ENCODE peak calls at places on chromosomes 2 and 18, in nine cellular contexts. One of them, this sample, is unnamed.
A peak's percentile ranks its signal among the peaks of the same experiment; 100 is the strongest.

GRCh38 chr2:148042219-148042618 is 21.3 kb downstream of the MBD5 start:
- DNase-seq in AG09319: no peak
- DNase-seq in PC-3: no peak
- DNase-seq in spleen: no peak
- DNase-seq in RWPE1: no peak
- DNase-seq in body of pancreas: no peak
- DNase-seq in foreskin fibroblast: peak; percentile 4
- DNase-seq in upper lobe of right lung: no peak
- DNase-seq in RWPE2: no peak
- DNase-seq in this sample: no peak

GRCh38 chr2:217412299-217412698 is 552.4 kb upstream of the TNP1 start:
- DNase-seq in AG09319: no peak
- DNase-seq in PC-3: no peak
- DNase-seq in spleen: no peak
- DNase-seq in RWPE1: no peak
- DNase-seq in body of pancreas: no peak
- DNase-seq in foreskin fibroblast: no peak
- DNase-seq in upper lobe of right lung: no peak
- DNase-seq in RWPE2: no peak
- DNase-seq in this sample: no peak

GRCh38 chr2:1784986-1785617 is 40.8 kb upstream of the PXDN start:
- DNase-seq in AG09319: no peak
- DNase-seq in PC-3: no peak
- DNase-seq in spleen: no peak
- DNase-seq in RWPE1: no peak
- DNase-seq in body of pancreas: no peak
- DNase-seq in foreskin fibroblast: no peak
- DNase-seq in upper lobe of right lung: no peak
- DNase-seq in RWPE2: no peak
- DNase-seq in this sample: no peak

GRCh38 chr2:191369034-191369433 is 123.8 kb downstream of the MYO1B start:
- DNase-seq in AG09319: no peak
- DNase-seq in PC-3: peak; percentile 44
- DNase-seq in spleen: no peak
- DNase-seq in RWPE1: peak; percentile 12
- DNase-seq in body of pancreas: no peak
- DNase-seq in foreskin fibroblast: no peak
- DNase-seq in upper lobe of right lung: no peak
- DNase-seq in RWPE2: no peak
- DNase-seq in this sample: no peak

GRCh38 chr2:218883491-218884490 is 3.1 kb downstream of the WNT10A start:
- DNase-seq in AG09319: no peak
- DNase-seq in PC-3: no peak
- DNase-seq in spleen: peak; percentile 86
- DNase-seq in RWPE1: peak; percentile 75
- DNase-seq in body of pancreas: peak; percentile 38
- DNase-seq in foreskin fibroblast: no peak
- DNase-seq in upper lobe of right lung: peak; percentile 70
- DNase-seq in RWPE2: no peak
- DNase-seq in this sample: no peak

GRCh38 chr2:156229724-156230362 is 102.7 kb downstream of the NR4A2 start:
- DNase-seq in AG09319: no peak
- DNase-seq in PC-3: no peak
- DNase-seq in spleen: no peak
- DNase-seq in RWPE1: no peak
- DNase-seq in body of pancreas: no peak
- DNase-seq in foreskin fibroblast: no peak
- DNase-seq in upper lobe of right lung: no peak
- DNase-seq in RWPE2: no peak
- DNase-seq in this sample: no peak

GRCh38 chr18:60277855-60278480 is 94.6 kb downstream of the MC4R start:
- DNase-seq in AG09319: no peak
- DNase-seq in PC-3: peak; percentile 97
- DNase-seq in spleen: no peak
- DNase-seq in RWPE1: peak; percentile 1
- DNase-seq in body of pancreas: no peak
- DNase-seq in foreskin fibroblast: no peak
- DNase-seq in upper lobe of right lung: no peak
- DNase-seq in RWPE2: no peak
- DNase-seq in this sample: no peak

GRCh38 chr2:167509585-167509984 is 621.3 kb downstream of the XIRP2 start:
- DNase-seq in AG09319: peak; percentile 2
- DNase-seq in PC-3: peak; percentile 89
- DNase-seq in spleen: no peak
- DNase-seq in RWPE1: peak; percentile 10
- DNase-seq in body of pancreas: no peak
- DNase-seq in foreskin fibroblast: peak; percentile 82
- DNase-seq in upper lobe of right lung: no peak
- DNase-seq in RWPE2: no peak
- DNase-seq in this sample: no peak

GRCh38 chr2:169361706-169362345 is 508 bp downstream of the LRP2 start:
- DNase-seq in AG09319: no peak
- DNase-seq in PC-3: no peak
- DNase-seq in spleen: peak; percentile 73
- DNase-seq in RWPE1: no peak
- DNase-seq in body of pancreas: peak; percentile 41
- DNase-seq in foreskin fibroblast: no peak
- DNase-seq in upper lobe of right lung: peak; percentile 72
- DNase-seq in RWPE2: no peak
- DNase-seq in this sample: peak; percentile 36

GRCh38 chr18:12598181-12598921 is 59.6 kb downstream of the SPIRE1 start:
- DNase-seq in AG09319: no peak
- DNase-seq in PC-3: peak; percentile 34
- DNase-seq in spleen: no peak
- DNase-seq in RWPE1: no peak
- DNase-seq in body of pancreas: peak; percentile 12
- DNase-seq in foreskin fibroblast: no peak
- DNase-seq in upper lobe of right lung: no peak
- DNase-seq in RWPE2: no peak
- DNase-seq in this sample: no peak

GRCh38 chr2:88190808-88191721 is 20.9 kb downstream of the THNSL2 start:
- DNase-seq in AG09319: no peak
- DNase-seq in PC-3: peak; percentile 52
- DNase-seq in spleen: no peak
- DNase-seq in RWPE1: peak; percentile 49
- DNase-seq in body of pancreas: peak; percentile 58
- DNase-seq in foreskin fibroblast: no peak
- DNase-seq in upper lobe of right lung: no peak
- DNase-seq in RWPE2: no peak
- DNase-seq in this sample: peak; percentile 39

GRCh38 chr18:41731887-41732286 is 223.1 kb upstream of the PIK3C3 start:
- DNase-seq in AG09319: no peak
- DNase-seq in PC-3: peak; percentile 59
- DNase-seq in spleen: no peak
- DNase-seq in RWPE1: peak; percentile 3
- DNase-seq in body of pancreas: no peak
- DNase-seq in foreskin fibroblast: no peak
- DNase-seq in upper lobe of right lung: no peak
- DNase-seq in RWPE2: no peak
- DNase-seq in this sample: no peak

GRCh38 chr2:134359367-134360081 is 105.7 kb downstream of the MGAT5 start:
- DNase-seq in AG09319: no peak
- DNase-seq in PC-3: peak; percentile 84
- DNase-seq in spleen: no peak
- DNase-seq in RWPE1: no peak
- DNase-seq in body of pancreas: no peak
- DNase-seq in foreskin fibroblast: no peak
- DNase-seq in upper lobe of right lung: peak; percentile 70
- DNase-seq in RWPE2: no peak
- DNase-seq in this sample: peak; percentile 24

GRCh38 chr2:43073373-43073772 is 153.0 kb downstream of the ZFP36L2 start:
- DNase-seq in AG09319: no peak
- DNase-seq in PC-3: peak; percentile 95
- DNase-seq in spleen: peak; percentile 70
- DNase-seq in RWPE1: peak; percentile 80
- DNase-seq in body of pancreas: peak; percentile 37
- DNase-seq in foreskin fibroblast: peak; percentile 40
- DNase-seq in upper lobe of right lung: no peak
- DNase-seq in RWPE2: peak; percentile 90
- DNase-seq in this sample: no peak

GRCh38 chr2:15582645-15583340 is 8.9 kb upstream of the DDX1 start:
- DNase-seq in AG09319: no peak
- DNase-seq in PC-3: no peak
- DNase-seq in spleen: no peak
- DNase-seq in RWPE1: no peak
- DNase-seq in body of pancreas: no peak
- DNase-seq in foreskin fibroblast: no peak
- DNase-seq in upper lobe of right lung: no peak
- DNase-seq in RWPE2: no peak
- DNase-seq in this sample: no peak

GRCh38 chr18:79943608-79944125 is 7.8 kb downstream of the SLC66A2 start:
- DNase-seq in AG09319: no peak
- DNase-seq in PC-3: no peak
- DNase-seq in spleen: peak; percentile 67
- DNase-seq in RWPE1: no peak
- DNase-seq in body of pancreas: no peak
- DNase-seq in foreskin fibroblast: no peak
- DNase-seq in upper lobe of right lung: peak; percentile 60
- DNase-seq in RWPE2: no peak
- DNase-seq in this sample: no peak

GRCh38 chr2:16176971-16177480 is 236.7 kb downstream of the MYCN start:
- DNase-seq in AG09319: no peak
- DNase-seq in PC-3: no peak
- DNase-seq in spleen: no peak
- DNase-seq in RWPE1: no peak
- DNase-seq in body of pancreas: no peak
- DNase-seq in foreskin fibroblast: no peak
- DNase-seq in upper lobe of right lung: no peak
- DNase-seq in RWPE2: no peak
- DNase-seq in this sample: no peak

GRCh38 chr2:105510761-105511669 is 112.2 kb upstream of the FHL2 start:
- DNase-seq in AG09319: no peak
- DNase-seq in PC-3: peak; percentile 72
- DNase-seq in spleen: no peak
- DNase-seq in RWPE1: peak; percentile 32
- DNase-seq in body of pancreas: no peak
- DNase-seq in foreskin fibroblast: no peak
- DNase-seq in upper lobe of right lung: no peak
- DNase-seq in RWPE2: no peak
- DNase-seq in this sample: peak; percentile 24

GRCh38 chr18:36758001-36758400 is 70.8 kb downstream of the TPGS2 start:
- DNase-seq in AG09319: no peak
- DNase-seq in PC-3: no peak
- DNase-seq in spleen: no peak
- DNase-seq in RWPE1: no peak
- DNase-seq in body of pancreas: no peak
- DNase-seq in foreskin fibroblast: peak; percentile 14
- DNase-seq in upper lobe of right lung: no peak
- DNase-seq in RWPE2: no peak
- DNase-seq in this sample: no peak

GRCh38 chr18:36759167-36759776 is 69.5 kb downstream of the TPGS2 start:
- DNase-seq in AG09319: no peak
- DNase-seq in PC-3: no peak
- DNase-seq in spleen: no peak
- DNase-seq in RWPE1: no peak
- DNase-seq in body of pancreas: peak; percentile 25
- DNase-seq in foreskin fibroblast: no peak
- DNase-seq in upper lobe of right lung: peak; percentile 37
- DNase-seq in RWPE2: no peak
- DNase-seq in this sample: no peak

GRCh38 chr18:36758623-36759022 is 70.2 kb downstream of the TPGS2 start:
- DNase-seq in AG09319: no peak
- DNase-seq in PC-3: no peak
- DNase-seq in spleen: no peak
- DNase-seq in RWPE1: no peak
- DNase-seq in body of pancreas: no peak
- DNase-seq in foreskin fibroblast: peak; percentile 41
- DNase-seq in upper lobe of right lung: peak; percentile 51
- DNase-seq in RWPE2: no peak
- DNase-seq in this sample: no peak

GRCh38 chr18:36756262-36756661 is 72.5 kb downstream of the TPGS2 start:
- DNase-seq in AG09319: peak; percentile 62
- DNase-seq in PC-3: no peak
- DNase-seq in spleen: no peak
- DNase-seq in RWPE1: no peak
- DNase-seq in body of pancreas: no peak
- DNase-seq in foreskin fibroblast: peak; percentile 59
- DNase-seq in upper lobe of right lung: no peak
- DNase-seq in RWPE2: no peak
- DNase-seq in this sample: no peak

GRCh38 chr18:36757081-36757480 is 71.7 kb downstream of the TPGS2 start:
- DNase-seq in AG09319: peak; percentile 49
- DNase-seq in PC-3: peak; percentile 53
- DNase-seq in spleen: no peak
- DNase-seq in RWPE1: peak; percentile 53
- DNase-seq in body of pancreas: no peak
- DNase-seq in foreskin fibroblast: peak; percentile 66
- DNase-seq in upper lobe of right lung: no peak
- DNase-seq in RWPE2: no peak
- DNase-seq in this sample: peak; percentile 38
- TF ChIP-seq CTCF in AG09319: peak; percentile 70
- TF ChIP-seq CTCF in PC-3: peak; percentile 57
- TF ChIP-seq CTCF in spleen: peak; percentile 58
- TF ChIP-seq CTCF in RWPE1: peak; percentile 76
- TF ChIP-seq CTCF in body of pancreas: peak; percentile 72
- TF ChIP-seq CTCF in foreskin fibroblast: peak; percentile 64
- TF ChIP-seq CTCF in upper lobe of right lung: peak; percentile 58
- TF ChIP-seq CTCF in RWPE2: peak; percentile 82
- TF ChIP-seq CTCF in this sample: peak; percentile 48

DNA sequence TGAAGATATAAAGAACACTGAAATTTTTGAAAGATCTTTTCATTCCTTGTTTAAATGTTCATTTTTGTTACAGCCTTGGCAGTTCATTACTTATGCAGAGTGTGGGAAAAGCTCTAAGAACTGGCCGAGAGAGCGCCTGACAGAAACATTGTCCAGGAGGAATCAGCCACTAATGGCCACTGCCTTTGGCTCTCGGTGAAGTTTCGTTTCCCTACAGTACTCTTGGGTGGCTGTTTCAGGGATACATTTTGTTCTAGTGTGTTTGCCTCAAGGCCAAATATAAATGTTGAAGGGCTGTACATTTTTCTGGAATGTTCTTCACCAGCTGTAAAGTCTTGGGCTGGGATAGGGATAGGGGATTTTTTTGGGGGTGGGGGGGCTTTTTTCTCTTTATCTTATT is 10.8 kb downstream of the SPTBN1 start:
- DNase-seq in AG09319: no peak
- DNase-seq in PC-3: no peak
- DNase-seq in spleen: no peak
- DNase-seq in RWPE1: no peak
- DNase-seq in body of pancreas: no peak
- DNase-seq in foreskin fibroblast: no peak
- DNase-seq in upper lobe of right lung: no peak
- DNase-seq in RWPE2: no peak
- DNase-seq in this sample: no peak
- TF ChIP-seq CTCF in AG09319: no peak
- TF ChIP-seq CTCF in PC-3: no peak
- TF ChIP-seq CTCF in spleen: no peak
- TF ChIP-seq CTCF in RWPE1: no peak
- TF ChIP-seq CTCF in body of pancreas: no peak
- TF ChIP-seq CTCF in foreskin fibroblast: no peak
- TF ChIP-seq CTCF in upper lobe of right lung: no peak
- TF ChIP-seq CTCF in RWPE2: no peak
- TF ChIP-seq CTCF in this sample: no peak

GRCh38 chr18:49638891-49639557 is 77.2 kb downstream of the LIPG start:
- DNase-seq in AG09319: no peak
- DNase-seq in PC-3: no peak
- DNase-seq in spleen: peak; percentile 43
- DNase-seq in RWPE1: no peak
- DNase-seq in body of pancreas: peak; percentile 59
- DNase-seq in foreskin fibroblast: no peak
- DNase-seq in upper lobe of right lung: no peak
- DNase-seq in RWPE2: no peak
- DNase-seq in this sample: no peak
- TF ChIP-seq CTCF in AG09319: no peak
- TF ChIP-seq CTCF in PC-3: no peak
- TF ChIP-seq CTCF in spleen: no peak
- TF ChIP-seq CTCF in RWPE1: no peak
- TF ChIP-seq CTCF in body of pancreas: no peak
- TF ChIP-seq CTCF in foreskin fibroblast: no peak
- TF ChIP-seq CTCF in upper lobe of right lung: no peak
- TF ChIP-seq CTCF in RWPE2: no peak
- TF ChIP-seq CTCF in this sample: no peak

GRCh38 chr2:50535971-50536759 is 495.8 kb downstream of the NRXN1 start:
- DNase-seq in AG09319: no peak
- DNase-seq in PC-3: peak; percentile 65
- DNase-seq in spleen: no peak
- DNase-seq in RWPE1: peak; percentile 16
- DNase-seq in body of pancreas: peak; percentile 14
- DNase-seq in foreskin fibroblast: no peak
- DNase-seq in upper lobe of right lung: no peak
- DNase-seq in RWPE2: no peak
- DNase-seq in this sample: no peak
- TF ChIP-seq CTCF in AG09319: no peak
- TF ChIP-seq CTCF in PC-3: peak; percentile 82
- TF ChIP-seq CTCF in spleen: no peak
- TF ChIP-seq CTCF in RWPE1: peak; percentile 50
- TF ChIP-seq CTCF in body of pancreas: peak; percentile 66
- TF ChIP-seq CTCF in foreskin fibroblast: no peak
- TF ChIP-seq CTCF in upper lobe of right lung: no peak
- TF ChIP-seq CTCF in RWPE2: peak; percentile 78
- TF ChIP-seq CTCF in this sample: no peak

This sample was measured in Calu3.